ENCODE peak calls at places on chromosomes 11 and 22, in seven cellular contexts. I, O, R, B, L, G and C are unnamed samples.

GRCh38 chr11:3865388-3866193 is 10.1 kb downstream of the STIM1 start:
- DNase-seq in I (no peak), O (no peak), R (no peak), B (no peak), L (no peak), G (no peak), C (no peak)

GRCh38 chr22:41621099-41621910 is at the start of gene XRCC6:
- DNase-seq in I (peak), O (peak), R (peak), B (peak), L (peak), G (peak), C (peak)

GRCh38 chr11:73177380-73178091 is 35.4 kb upstream of the FCHSD2 start:
- DNase-seq in I (no peak), O (peak), R (no peak), B (no peak), L (no peak), G (peak), C (no peak)

GRCh38 chr22:37560682-37561208 is 465 bp downstream of the CDC42EP1 start:
- DNase-seq in I (peak), O (peak), R (no peak), B (peak), L (no peak), G (no peak), C (no peak)

GRCh38 chr11:15807827-15808226 is 548.5 kb downstream of the SOX6 start:
- DNase-seq in I (no peak), O (no peak), R (no peak), B (no peak), L (no peak), G (no peak), C (peak)

GRCh38 chr11:82523141-82523540 is 210.5 kb downstream of the FAM181B start:
- DNase-seq in I (peak), O (peak), R (no peak), B (no peak), L (peak), G (peak), C (peak)

GRCh38 chr22:35842954-35843353 is 125.3 kb downstream of the APOL5 start:
- DNase-seq in I (peak), O (no peak), R (no peak), B (no peak), L (no peak), G (no peak), C (peak)

GRCh38 chr11:35963911-35964310 is 20.0 kb downstream of the LDLRAD3 start:
- DNase-seq in I (no peak), O (no peak), R (no peak), B (no peak), L (no peak), G (no peak), C (no peak)

GRCh38 chr11:12213920-12214319 is 103.5 kb downstream of the MICAL2 start:
- DNase-seq in I (no peak), O (no peak), R (no peak), B (no peak), L (no peak), G (no peak), C (no peak)

GRCh38 chr11:102293873-102294601 is 23.2 kb upstream of the BIRC3 start:
- DNase-seq in I (peak), O (no peak), R (no peak), B (no peak), L (no peak), G (no peak), C (peak)

GRCh38 chr11:112617977-112618829 is 343.0 kb upstream of the NCAM1 start:
- DNase-seq in I (no peak), O (no peak), R (no peak), B (no peak), L (no peak), G (no peak), C (no peak)

GRCh38 chr11:17898071-17898470 is 114.8 kb downstream of the SERGEF start:
- DNase-seq in I (no peak), O (no peak), R (no peak), B (no peak), L (no peak), G (no peak), C (no peak)

DNA sequence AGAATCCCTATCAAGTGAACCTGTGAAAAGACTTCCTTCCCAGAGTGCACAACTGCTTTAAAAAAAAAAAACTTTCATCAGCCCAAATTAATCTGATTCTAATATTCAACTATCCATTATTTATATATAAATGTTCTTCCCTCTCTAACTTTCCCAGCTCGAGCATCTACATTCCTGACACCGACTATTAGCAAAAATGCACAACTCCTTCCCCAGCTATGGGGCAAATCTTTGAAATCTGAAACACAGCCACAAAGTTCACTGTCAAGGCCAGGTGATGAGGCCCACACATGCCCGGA is 2.3 kb downstream of the PHF21A start:
- DNase-seq in I (no peak), O (no peak), R (no peak), B (no peak), L (no peak), G (no peak), C (no peak)
- H3K4me3 ChIP-seq in I (peak), O (peak), R (peak), B (peak), L (peak), G (peak), C (peak)

GRCh38 chr11:69131644-69132300 is 24.0 kb upstream of the SMIM38 start:
- DNase-seq in I (peak), O (peak), R (no peak), B (peak), L (peak), G (peak), C (peak)
- H3K4me3 ChIP-seq in I (no peak), O (no peak), R (no peak), B (no peak), L (no peak), G (no peak), C (no peak)

GRCh38 chr11:63767415-63768231 is 952 bp downstream of the ZFTA start:
- DNase-seq in I (peak), O (peak), R (no peak), B (peak), L (peak), G (peak), C (peak)
- H3K4me3 ChIP-seq in I (peak), O (peak), R (peak), B (peak), L (peak), G (peak), C (peak)

GRCh38 chr11:60780065-60780464 is 5.1 kb upstream of the MS4A10 start:
- DNase-seq in I (no peak), O (no peak), R (no peak), B (peak), L (no peak), G (no peak), C (no peak)

GRCh38 chr11:60776167-60776566 is 9.0 kb upstream of the MS4A10 start:
- DNase-seq in I (no peak), O (no peak), R (no peak), B (peak), L (no peak), G (no peak), C (no peak)

GRCh38 chr11:60775420-60775961 is 9.6 kb upstream of the MS4A10 start:
- DNase-seq in I (peak), O (peak), R (peak), B (peak), L (peak), G (peak), C (peak)

GRCh38 chr11:60777106-60777505 is 8.0 kb upstream of the MS4A10 start:
- DNase-seq in I (no peak), O (no peak), R (no peak), B (no peak), L (no peak), G (no peak), C (no peak)

DNA sequence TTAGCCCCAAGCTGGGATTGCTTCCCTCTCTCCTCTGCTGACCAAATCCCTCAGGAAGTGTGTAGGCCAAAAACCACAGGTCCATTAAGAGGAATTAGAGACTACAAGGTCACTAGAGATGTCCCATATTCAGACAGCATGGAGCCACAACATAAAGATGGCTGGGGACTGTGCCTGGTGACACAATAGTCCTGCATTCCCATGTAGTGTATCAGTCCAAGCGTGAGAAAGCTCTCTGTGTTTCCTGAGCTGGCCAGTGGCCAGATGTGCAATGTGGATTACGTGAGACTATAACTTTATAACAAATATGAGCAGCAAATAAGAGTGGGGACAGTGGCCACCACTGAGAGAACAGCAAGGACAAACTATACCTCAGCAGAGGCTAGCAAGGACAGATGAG is 7.6 kb upstream of the MS4A10 start:
- DNase-seq in I (no peak), O (no peak), R (no peak), B (peak), L (no peak), G (no peak), C (peak)
- H3K4me3 ChIP-seq in I (no peak), O (no peak), R (no peak), B (no peak), L (no peak), G (no peak), C (no peak)

GRCh38 chr11:95944623-95945022 is 20.7 kb upstream of the MTMR2 start:
- DNase-seq in I (no peak), O (no peak), R (no peak), B (no peak), L (no peak), G (no peak), C (no peak)
- H3K4me3 ChIP-seq in I (no peak), O (no peak), R (no peak), B (no peak), L (no peak), G (no peak), C (no peak)

GRCh38 chr11:114077482-114078305 is 18.2 kb downstream of the ZBTB16 start:
- DNase-seq in I (no peak), O (no peak), R (peak), B (no peak), L (no peak), G (no peak), C (no peak)

GRCh38 chr11:114076974-114077373 is 17.5 kb downstream of the ZBTB16 start:
- DNase-seq in I (peak), O (no peak), R (no peak), B (no peak), L (no peak), G (no peak), C (peak)

GRCh38 chr11:114074546-114075342 is 15.2 kb downstream of the ZBTB16 start:
- DNase-seq in I (no peak), O (peak), R (no peak), B (no peak), L (no peak), G (no peak), C (no peak)

GRCh38 chr11:114075343-114075610 is 15.8 kb downstream of the ZBTB16 start:
- DNase-seq in I (no peak), O (peak), R (no peak), B (no peak), L (no peak), G (no peak), C (no peak)

DNA sequence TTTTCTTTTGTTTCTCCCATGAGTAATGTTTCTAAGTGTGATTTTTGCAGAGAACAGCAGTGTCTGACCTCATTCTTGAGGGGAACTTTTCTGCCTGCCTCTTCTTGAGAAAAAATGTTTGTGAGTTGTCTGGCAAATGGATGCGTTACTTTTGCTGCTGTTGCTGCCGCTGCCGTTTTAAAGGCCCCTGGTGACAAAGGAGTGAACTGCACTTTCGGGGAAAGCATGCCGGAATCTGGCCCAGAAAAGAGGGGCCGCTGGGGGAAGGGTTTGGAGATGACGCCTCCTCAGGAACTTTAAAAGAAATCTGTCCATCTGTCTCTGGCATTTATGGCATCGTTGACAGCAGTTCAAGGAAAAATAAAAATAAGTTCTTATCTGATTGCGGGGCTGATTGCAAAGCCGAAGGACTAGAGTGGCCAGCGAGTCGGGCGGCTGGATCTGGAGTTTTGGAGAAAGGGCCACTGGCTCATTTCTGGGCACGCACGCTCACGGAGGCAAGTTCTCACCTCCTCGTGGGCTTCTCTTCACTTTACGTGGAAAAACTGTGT is 16.5 kb downstream of the ZBTB16 start:
- DNase-seq in I (peak), O (peak), R (peak), B (no peak), L (no peak), G (no peak), C (peak)
- H3K4me3 ChIP-seq in I (no peak), O (peak), R (no peak), B (peak), L (peak), G (peak), C (no peak)

GRCh38 chr22:31094741-31095140 is 12.6 kb downstream of the SELENOM start:
- DNase-seq in I (no peak), O (no peak), R (no peak), B (no peak), L (no peak), G (no peak), C (no peak)

GRCh38 chr22:31092161-31092560 is 11.0 kb downstream of the SMTN start:
- DNase-seq in I (no peak), O (no peak), R (no peak), B (no peak), L (no peak), G (no peak), C (no peak)

GRCh38 chr22:31093090-31093850 is 12.2 kb downstream of the SMTN start:
- DNase-seq in I (no peak), O (peak), R (no peak), B (no peak), L (no peak), G (peak), C (no peak)

GRCh38 chr22:31095637-31096249 is 11.6 kb downstream of the SELENOM start:
- DNase-seq in I (no peak), O (no peak), R (no peak), B (no peak), L (no peak), G (no peak), C (no peak)

DNA sequence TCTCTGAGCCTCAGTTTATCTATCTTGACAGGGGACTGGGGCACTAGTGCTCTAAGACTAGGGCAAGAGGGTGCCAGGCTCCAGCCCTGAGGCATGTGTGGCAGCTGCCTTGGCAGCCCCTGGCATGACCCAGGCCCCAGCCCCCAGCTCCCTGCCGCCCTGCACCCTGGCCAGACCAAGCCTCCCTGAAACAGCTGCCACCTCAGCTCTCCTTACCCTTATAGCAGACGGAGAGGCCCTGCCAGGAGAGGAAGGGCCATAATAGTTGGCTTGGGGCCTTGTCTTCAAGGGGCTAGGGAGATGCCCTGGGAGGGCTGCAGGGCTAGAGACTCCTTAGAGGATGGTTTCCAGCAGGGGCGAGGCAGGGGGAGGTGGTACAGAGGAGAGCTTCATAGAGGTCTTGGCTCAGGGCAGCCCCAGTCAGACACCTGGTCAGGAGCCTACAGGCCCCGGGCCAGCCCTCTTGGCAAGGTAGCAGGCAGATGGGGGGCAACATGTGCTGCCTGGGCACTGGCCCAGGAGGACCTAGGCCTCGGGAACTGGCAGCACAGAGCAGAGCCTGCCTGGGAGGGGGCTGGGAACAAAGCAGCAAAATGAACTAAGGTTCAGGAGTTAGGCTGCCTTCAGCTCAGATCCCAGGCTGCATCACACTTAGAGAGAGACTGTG is 13.0 kb downstream of the SMTN start:
- DNase-seq in I (no peak), O (peak), R (no peak), B (no peak), L (no peak), G (no peak), C (no peak)
- H3K4me3 ChIP-seq in I (no peak), O (peak), R (no peak), B (no peak), L (no peak), G (no peak), C (no peak)

DNA sequence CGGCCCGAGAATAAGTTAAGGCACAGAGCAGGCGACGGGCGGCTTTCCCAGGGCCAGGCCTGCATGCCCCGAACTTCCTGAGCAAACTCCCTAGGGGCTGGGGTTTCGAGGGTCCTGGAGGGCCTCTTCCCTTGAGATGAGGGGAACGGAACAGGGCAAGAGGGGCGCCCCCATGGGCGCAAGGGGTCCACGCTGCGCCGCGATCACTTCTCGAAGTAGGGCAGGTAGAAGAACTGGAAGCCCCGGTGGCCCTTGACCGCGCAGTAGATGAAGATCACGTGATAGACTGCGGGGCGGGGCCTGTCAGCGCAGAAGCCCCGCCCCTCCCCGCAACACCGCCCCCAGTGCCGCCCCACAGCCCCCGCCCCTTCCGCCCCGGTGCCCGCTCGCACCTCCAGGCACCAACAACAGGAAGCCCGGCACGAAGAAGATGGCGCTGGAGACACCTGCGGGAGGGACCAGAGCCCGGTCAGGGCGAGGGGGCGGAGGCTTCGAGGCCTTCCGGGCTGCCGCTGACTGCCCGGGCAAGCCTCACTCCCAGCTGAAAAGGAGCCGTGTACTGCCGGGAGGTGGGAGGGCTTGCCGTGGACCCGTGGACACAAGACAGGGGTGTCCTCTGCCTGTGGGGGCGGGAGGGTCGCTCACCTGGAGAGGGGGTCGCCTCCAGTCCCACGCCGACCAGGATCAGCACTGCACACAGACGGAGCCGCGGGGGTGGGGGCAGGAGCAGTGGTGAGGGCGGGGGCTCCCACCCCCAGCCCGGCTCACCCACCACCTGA is 4.5 kb downstream of the TMEM134 start:
- DNase-seq in I (peak), O (peak), R (peak), B (peak), L (peak), G (peak), C (peak)
- H3K4me3 ChIP-seq in I (peak), O (peak), R (peak), B (peak), L (peak), G (peak), C (peak)